ENCODE peak calls at places on chromosomes 5 and 9, in six cellular contexts. I, U, V, P, N and D are unnamed samples.

GRCh38 chr5:34045996-34046395 is 3.0 kb upstream of the C1QTNF3 start:
- DNase-seq in I (no peak), U (no peak), V (no peak), P (no peak), N (no peak), D (peak)

GRCh38 chr9:3875371-3876132 is 349.8 kb upstream of the RFX3 start:
- DNase-seq in I (no peak), U (no peak), V (no peak), P (no peak), N (peak), D (peak)

GRCh38 chr5:2029206-2029605 is 146.5 kb upstream of the IRX4 start:
- DNase-seq in I (no peak), U (no peak), V (no peak), P (no peak), N (no peak), D (peak)

GRCh38 chr9:129646252-129646651 is 4.3 kb upstream of the ASB6 start:
- DNase-seq in I (no peak), U (no peak), V (no peak), P (no peak), N (no peak), D (no peak)

GRCh38 chr9:128150594-128151342 is 1.5 kb downstream of the LCN2 start:
- DNase-seq in I (peak), U (no peak), V (peak), P (peak), N (no peak), D (no peak)

GRCh38 chr5:148005788-148006520 is 57.8 kb upstream of the SPINK5 start:
- DNase-seq in I (no peak), U (no peak), V (no peak), P (no peak), N (no peak), D (no peak)

GRCh38 chr9:16970321-16970720 is 99.9 kb upstream of the BNC2 start:
- DNase-seq in I (no peak), U (no peak), V (no peak), P (no peak), N (no peak), D (no peak)

GRCh38 chr5:9198399-9198798 is 347.5 kb downstream of the SEMA5A start:
- DNase-seq in I (no peak), U (no peak), V (no peak), P (no peak), N (peak), D (peak)

GRCh38 chr9:108634164-108634563 is 221.6 kb downstream of the ACTL7B start:
- DNase-seq in I (no peak), U (no peak), V (no peak), P (no peak), N (peak), D (peak)

GRCh38 chr9:135448570-135449180 is 30.9 kb upstream of the PPP1R26 start:
- DNase-seq in I (no peak), U (no peak), V (no peak), P (no peak), N (peak), D (no peak)

GRCh38 chr9:120892748-120893584 is 16.0 kb upstream of the PHF19 start:
- DNase-seq in I (no peak), U (peak), V (no peak), P (peak), N (peak), D (peak)

GRCh38 chr5:143245929-143246561 is 157.4 kb downstream of the NR3C1 start:
- DNase-seq in I (no peak), U (no peak), V (no peak), P (no peak), N (peak), D (peak)

GRCh38 chr5:94440015-94440414 is 178.4 kb downstream of the KIAA0825 start:
- DNase-seq in I (no peak), U (no peak), V (no peak), P (no peak), N (no peak), D (peak)

GRCh38 chr5:66498791-66499207 is 97.4 kb upstream of the MAST4 start:
- DNase-seq in I (no peak), U (no peak), V (no peak), P (no peak), N (peak), D (peak)

GRCh38 chr5:110957934-110958333 is 113.6 kb upstream of the TSLP start:
- DNase-seq in I (no peak), U (no peak), V (no peak), P (no peak), N (no peak), D (peak)

GRCh38 chr5:107383414-107383813 is 287.3 kb downstream of the EFNA5 start:
- DNase-seq in I (no peak), U (no peak), V (no peak), P (no peak), N (no peak), D (no peak)

GRCh38 chr9:32899181-32899580 is 102.2 kb downstream of the APTX start:
- DNase-seq in I (no peak), U (no peak), V (no peak), P (no peak), N (peak), D (peak)